ENCODE peak calls at places on chromosomes 3 and 15, in ten cellular contexts. X is left cardiac atrium; H is T47D; W is sigmoid colon; J is NB4; B is CD4-positive, alpha-beta T cell; Q is stimulated activated CD4-positive, alpha-beta T cell treated with anti-CD3 and anti-CD28 coated beads, Interleukin-2, amount 100 ng/mL, for 4 hours; S is nucleus accumbens; D is activated T-helper 9 cell treated with anti-CD3 and anti-CD28 coated beads, Interleukin-2, amount 50 U/mL, for 16 hours; N is adrenal gland. C is an unnamed sample.
A peak's percentile ranks its signal among the peaks of the same experiment; 100 is the strongest.

GRCh38 chr3:80384811-80385210 is 617.0 kb upstream of the ROBO1 start:
- DNase-seq in X (no peak), H (peak; percentile 14), W (no peak), J (no peak), B (no peak), Q (no peak), S (no peak), D (no peak), N (no peak), C (no peak)

GRCh38 chr15:83207622-83208356 is at the start of gene HDGFL3:
- DNase-seq in X (peak; percentile 73), H (peak; percentile 56), W (peak; percentile 81), J (peak; percentile 24), B (no peak), Q (no peak), S (peak; percentile 62), D (no peak), N (peak; percentile 61), C (no peak)

GRCh38 chr15:101026686-101027272 is 107.6 kb downstream of the LRRK1 start:
- DNase-seq in X (peak; percentile 54), H (no peak), W (peak; percentile 44), J (no peak), B (no peak), Q (no peak), S (no peak), D (no peak), N (no peak), C (no peak)

GRCh38 chr15:86178845-86179244 is 99.2 kb downstream of the AGBL1 start:
- DNase-seq in X (no peak), H (no peak), W (no peak), J (no peak), B (no peak), Q (no peak), S (no peak), D (no peak), N (no peak), C (no peak)

GRCh38 chr3:192919895-192920294 is 2.2 kb upstream of the MB21D2 start:
- DNase-seq in X (no peak), H (no peak), W (no peak), J (no peak), B (no peak), Q (no peak), S (no peak), D (no peak), N (no peak), C (no peak)

GRCh38 chr3:14925729-14926591 is 21.4 kb upstream of the NR2C2 start:
- DNase-seq in X (no peak), H (peak; percentile 53), W (no peak), J (peak; percentile 73), B (no peak), Q (no peak), S (no peak), D (no peak), N (no peak), C (no peak)

GRCh38 chr3:61532739-61533500 is 28.5 kb upstream of the PTPRG start:
- DNase-seq in X (no peak), H (no peak), W (no peak), J (peak; percentile 15), B (no peak), Q (no peak), S (no peak), D (no peak), N (no peak), C (no peak)

GRCh38 chr15:90000175-90000923 is 775 bp upstream of the ZNF710 start:
- DNase-seq in X (peak; percentile 42), H (peak; percentile 46), W (peak; percentile 72), J (peak; percentile 74), B (no peak), Q (no peak), S (peak; percentile 16), D (no peak), N (peak; percentile 41), C (no peak)

GRCh38 chr3:120093119-120093922 is 926 bp downstream of the GSK3B start:
- DNase-seq in X (no peak), H (no peak), W (no peak), J (peak; percentile 88), B (no peak), Q (peak; percentile 9), S (no peak), D (no peak), N (peak; percentile 33), C (no peak)

GRCh38 chr3:196218155-196218712 is 1.9 kb downstream of the SLC51A start:
- DNase-seq in X (no peak), H (peak; percentile 75), W (peak; percentile 54), J (no peak), B (no peak), Q (no peak), S (no peak), D (no peak), N (no peak), C (no peak)

GRCh38 chr15:97993310-97993738 is 32.8 kb downstream of the ARRDC4 start:
- DNase-seq in X (no peak), H (no peak), W (no peak), J (peak; percentile 5), B (no peak), Q (no peak), S (no peak), D (no peak), N (no peak), C (no peak)

GRCh38 chr3:15470804-15471203 is 43.4 kb downstream of the EAF1 start:
- DNase-seq in X (no peak), H (no peak), W (no peak), J (no peak), B (no peak), Q (no peak), S (no peak), D (no peak), N (no peak), C (no peak)

GRCh38 chr3:182485306-182485705 is 308.0 kb upstream of the ATP11B start:
- DNase-seq in X (no peak), H (peak; percentile 39), W (no peak), J (no peak), B (no peak), Q (no peak), S (no peak), D (no peak), N (no peak), C (no peak)

GRCh38 chr15:55279746-55280351 is 9.8 kb downstream of the RAB27A start:
- DNase-seq in X (no peak), H (no peak), W (no peak), J (peak; percentile 86), B (no peak), Q (peak; percentile 37), S (no peak), D (peak; percentile 36), N (peak; percentile 63), C (peak; percentile 82)

GRCh38 chr3:73727117-73727802 is 102.5 kb upstream of the PDZRN3 start:
- DNase-seq in X (peak; percentile 21), H (no peak), W (peak; percentile 82), J (no peak), B (no peak), Q (no peak), S (no peak), D (no peak), N (no peak), C (no peak)

GRCh38 chr15:33152502-33153109 is 41.9 kb downstream of the FMN1 start:
- DNase-seq in X (no peak), H (no peak), W (no peak), J (peak; percentile 63), B (no peak), Q (no peak), S (no peak), D (no peak), N (no peak), C (no peak)

GRCh38 chr15:88802991-88803240 is 320 bp upstream of the ACAN start:
- DNase-seq in X (no peak), H (no peak), W (no peak), J (no peak), B (no peak), Q (no peak), S (no peak), D (no peak), N (no peak), C (no peak)

GRCh38 chr15:31197497-31198414 is 96.2 kb upstream of the TRPM1 start:
- DNase-seq in X (peak; percentile 24), H (no peak), W (no peak), J (peak; percentile 57), B (peak; percentile 22), Q (no peak), S (no peak), D (peak; percentile 27), N (no peak), C (no peak)

GRCh38 chr3:38313263-38313662 is 31.2 kb downstream of the SLC22A14 start:
- DNase-seq in X (no peak), H (no peak), W (no peak), J (no peak), B (no peak), Q (no peak), S (no peak), D (no peak), N (no peak), C (no peak)

GRCh38 chr15:89067751-89068150 is 20.5 kb upstream of the ABHD2 start:
- DNase-seq in X (no peak), H (no peak), W (no peak), J (peak; percentile 70), B (no peak), Q (no peak), S (no peak), D (no peak), N (no peak), C (no peak)

GRCh38 chr3:81758275-81758674 is 3.2 kb downstream of the GBE1 start:
- DNase-seq in X (no peak), H (no peak), W (no peak), J (no peak), B (no peak), Q (no peak), S (no peak), D (no peak), N (no peak), C (no peak)